ENCODE peak calls at places on chromosomes 4 and X, in four cellular contexts. D is spleen, Z is breast epithelium, P is body of pancreas. T is an unnamed sample.

GRCh38 chrX:53065066-53065465 is 16.5 kb downstream of the GPR173 start:
- DNase-seq in Z (no peak), D (no peak), P (no peak), T (no peak)

GRCh38 chr4:174512745-174513144 is 9.5 kb downstream of the HPGD start:
- DNase-seq in Z (no peak), D (no peak), P (no peak), T (no peak)

GRCh38 chrX:16653424-16653823 is 3.5 kb downstream of the S100G start:
- DNase-seq in Z (no peak), P (no peak), D (no peak), T (no peak)

GRCh38 chr4:186807809-186808634 is 84.4 kb upstream of the FAT1 start:
- DNase-seq in Z (no peak), D (no peak), P (no peak), T (no peak)

GRCh38 chr4:186566068-186566467 is 10.7 kb upstream of the MTNR1A start:
- DNase-seq in P (no peak), D (no peak), Z (no peak), T (no peak)

GRCh38 chr4:89492476-89493110 is 185.0 kb upstream of the GPRIN3 start:
- DNase-seq in Z (no peak), P (no peak), D (no peak), T (no peak)

GRCh38 chrX:139224953-139225665 is 305.4 kb upstream of the F9 start:
- DNase-seq in D (no peak), P (no peak), Z (no peak), T (no peak)

GRCh38 chrX:141405486-141405877 is 163.2 kb upstream of the SPANXC start:
- DNase-seq in D (no peak), P (no peak), Z (no peak), T (no peak)

GRCh38 chr4:14184265-14184664 is 556.7 kb upstream of the BOD1L1 start:
- DNase-seq in P (no peak), Z (no peak), D (no peak), T (no peak)

GRCh38 chr4:42331914-42332368 is 65.3 kb upstream of the SHISA3 start:
- DNase-seq in Z (no peak), D (no peak), P (no peak), T (no peak)

GRCh38 chrX:34638116-34638515 is 19.0 kb downstream of the TMEM47 start:
- DNase-seq in Z (no peak), D (no peak), P (no peak), T (no peak)

GRCh38 chrX:24398766-24399165 is 38.3 kb downstream of the SUPT20HL1 start:
- DNase-seq in Z (no peak), P (no peak), D (no peak), T (no peak)

GRCh38 chr4:56688094-56688647 is 7.1 kb upstream of the HOPX start:
- DNase-seq in Z (no peak), D (no peak), P (no peak), T (no peak)

GRCh38 chrX:40644175-40644574 is 3.2 kb downstream of the CXorf38 start:
- DNase-seq in Z (no peak), D (no peak), P (no peak), T (no peak)
- H3K27ac ChIP-seq in Z (peak), D (peak), P (peak), T (peak)

GRCh38 chrX:40153335-40154221 is 55.8 kb upstream of the BCOR start:
- DNase-seq in Z (no peak), P (peak), D (peak), T (no peak)
- TF ChIP-seq POLR2A in Z (no peak), P (peak), D (no peak), T (no peak)

GRCh38 chr4:150561338-150561737 is 20.6 kb upstream of the MAB21L2 start:
- DNase-seq in D (no peak), P (no peak), Z (no peak), T (no peak)
- H3K27ac ChIP-seq in D (no peak), P (no peak), Z (no peak), T (no peak)

GRCh38 chr4:154620111-154620510 is 7.7 kb upstream of the FGG start:
- DNase-seq in P (no peak), Z (no peak), D (no peak), T (no peak)
- TF ChIP-seq POLR2A in P (no peak), Z (no peak), D (no peak), T (no peak)

DNA sequence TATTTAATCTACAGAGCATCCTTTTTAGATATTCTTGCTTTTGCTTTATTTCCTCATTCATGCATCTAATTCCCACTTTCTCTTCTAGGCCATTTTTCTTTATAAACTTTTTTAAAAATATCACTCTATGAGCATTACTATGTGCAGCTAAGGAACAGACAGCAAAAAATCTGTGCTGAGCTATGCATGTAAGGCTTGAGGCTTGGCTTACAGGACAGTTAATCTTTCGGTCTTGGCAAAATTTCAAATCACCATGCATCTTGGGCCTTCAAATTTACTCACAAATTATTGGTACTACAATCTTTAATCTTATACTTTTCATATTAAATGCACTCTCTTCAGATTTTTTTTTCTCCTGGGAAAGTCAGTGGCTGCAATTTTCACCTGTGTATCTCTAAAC is 278.2 kb downstream of the SPRY1 start:
- DNase-seq in P (no peak), Z (no peak), D (no peak), T (no peak)
- H3K27ac ChIP-seq in P (no peak), Z (no peak), D (no peak), T (no peak)

GRCh38 chr4:38871593-38871992 is 4.0 kb downstream of the FAM114A1 start:
- DNase-seq in Z (no peak), D (no peak), P (no peak), T (no peak)
- TF ChIP-seq POLR2A in Z (no peak), D (no peak), P (no peak), T (no peak)

GRCh38 chr4:122758033-122758432 is 25.5 kb downstream of the BBS12 start:
- DNase-seq in D (no peak), P (no peak), Z (no peak), T (no peak)
- H3K27ac ChIP-seq in D (no peak), P (no peak), Z (no peak), T (no peak)

GRCh38 chr4:15476396-15476795 is 6.7 kb downstream of the CC2D2A start:
- DNase-seq in P (no peak), D (no peak), Z (no peak), T (no peak)

GRCh38 chr4:15482346-15482745 is 12.7 kb downstream of the CC2D2A start:
- DNase-seq in D (no peak), Z (no peak), P (no peak), T (no peak)

GRCh38 chr4:15478724-15479088 is 9.0 kb downstream of the CC2D2A start:
- DNase-seq in D (no peak), Z (no peak), P (no peak), T (no peak)

GRCh38 chr4:15479913-15480185 is 10.2 kb downstream of the CC2D2A start:
- DNase-seq in Z (no peak), D (no peak), P (no peak), T (no peak)

GRCh38 chr4:15479089-15479912 is 9.6 kb downstream of the CC2D2A start:
- DNase-seq in P (peak), Z (peak), D (no peak), T (no peak)
- TF ChIP-seq POLR2A in P (no peak), Z (no peak), D (no peak), T (no peak)

GRCh38 chr4:189940178-189941004 is at the start of gene FRG1:
- DNase-seq in Z (peak), P (peak), D (peak), T (peak)

GRCh38 chr4:189941005-189941450 is 356 bp downstream of the FRG1 start:
- DNase-seq in P (no peak), D (no peak), Z (no peak), T (no peak)
- H3K27ac ChIP-seq in P (peak), D (peak), Z (peak), T (peak)